ENCODE peak calls at places on chromosomes 5 and 9, in nine cellular contexts. A is HEK293T; J is NCI-H1930; K is NCI-H2171 treated with DMSO at 0.1 percent for 48 hours; N is HT-29; I is HFF-Myc; B is activated T-helper 1 cell treated with anti-CD3 and anti-CD28 coated beads, Interleukin-2, amount 50 U/mL, for 16 hours; W is posterior cingulate gyrus; O is stimulated activated CD4-positive, alpha-beta T cell treated with anti-CD3 and anti-CD28 coated beads, Interleukin-2, amount 100 ng/mL, for 24 hours. V is an unnamed sample.

GRCh38 chr5:2751592-2752021 is at the start of gene IRX2:
- DNase-seq in K (peak), J (peak), N (peak), W (no peak), O (no peak), B (no peak), A (no peak), I (peak), V (peak)

GRCh38 chr5:37755581-37755980 is 84.3 kb downstream of the GDNF start:
- DNase-seq in I (no peak), K (no peak), B (no peak), N (no peak), O (no peak), A (no peak), W (no peak), J (no peak), V (no peak)

GRCh38 chr5:175325681-175326080 is 118.3 kb downstream of the DRD1 start:
- DNase-seq in I (no peak), A (no peak), K (no peak), B (no peak), N (no peak), J (no peak), O (no peak), W (no peak), V (no peak)

GRCh38 chr5:8473827-8474568 is 605.0 kb downstream of the MTRR start:
- DNase-seq in I (no peak), K (no peak), B (no peak), W (no peak), A (no peak), J (no peak), O (no peak), N (no peak), V (no peak)

GRCh38 chr9:75491533-75491932 is 398.9 kb upstream of the PCSK5 start:
- DNase-seq in N (no peak), J (no peak), A (no peak), W (no peak), O (no peak), B (no peak), K (no peak), I (no peak), V (no peak)

GRCh38 chr5:135508496-135509005 is 27.2 kb downstream of the NEUROG1 start:
- DNase-seq in J (no peak), N (no peak), K (peak), O (no peak), A (peak), W (no peak), I (no peak), B (no peak), V (no peak)

GRCh38 chr9:5459289-5459829 is 9.0 kb downstream of the CD274 start:
- DNase-seq in K (no peak), W (no peak), O (peak), I (no peak), J (no peak), N (no peak), B (no peak), A (no peak), V (no peak)

GRCh38 chr5:36435516-36435915 is 133.8 kb upstream of the RANBP3L start:
- DNase-seq in B (no peak), O (no peak), A (no peak), W (no peak), J (no peak), K (no peak), I (no peak), N (no peak), V (no peak)

GRCh38 chr5:36363101-36363500 is 61.4 kb upstream of the RANBP3L start:
- DNase-seq in I (peak), O (no peak), W (no peak), N (peak), B (no peak), A (peak), K (no peak), J (no peak), V (no peak)

GRCh38 chr5:130529716-130530485 is 625.6 kb downstream of the CHSY3 start:
- DNase-seq in O (no peak), A (no peak), B (no peak), K (no peak), J (no peak), N (no peak), W (no peak), I (no peak), V (no peak)

GRCh38 chr5:103804714-103805113 is 242.1 kb upstream of the NUDT12 start:
- DNase-seq in I (no peak), J (no peak), A (no peak), O (no peak), W (no peak), K (no peak), B (no peak), N (no peak), V (no peak)

GRCh38 chr9:6811436-6811835 is 53.7 kb downstream of the KDM4C start:
- DNase-seq in B (no peak), W (no peak), I (no peak), O (no peak), K (no peak), A (no peak), J (no peak), N (no peak), V (no peak)

GRCh38 chr9:138010274-138010800 is 132.8 kb downstream of the CACNA1B start:
- DNase-seq in I (no peak), O (no peak), A (no peak), W (no peak), J (no peak), N (no peak), B (no peak), K (peak), V (no peak)

GRCh38 chr5:33311893-33312292 is 128.9 kb upstream of the TARS1 start:
- DNase-seq in A (no peak), O (no peak), B (no peak), N (no peak), W (no peak), J (no peak), I (peak), K (no peak), V (no peak)

V was measured in AG09319.